ENCODE peak calls at places on chromosomes 16 and 17, in five cellular contexts. B, V, I, C and S are unnamed samples.

GRCh38 chr17:63740464-63741181 is 976 bp downstream of the STRADA start:
- DNase-seq in B (no peak), V (no peak), I (no peak), C (peak; percentile 13), S (no peak)

GRCh38 chr16:86195863-86196630 is 297.1 kb downstream of the IRF8 start:
- DNase-seq in B (peak; percentile 48), V (no peak), I (no peak), C (no peak), S (no peak)

GRCh38 chr16:54175552-54176375 is 110.8 kb downstream of the IRX3 start:
- DNase-seq in B (no peak), V (no peak), I (no peak), C (no peak), S (no peak)

GRCh38 chr16:28845173-28846079 is 722 bp downstream of the TUFM start:
- DNase-seq in B (peak; percentile 20), V (no peak), I (peak; percentile 61), C (no peak), S (no peak)

GRCh38 chr16:31301708-31302400 is 42.1 kb downstream of the ITGAM start:
- DNase-seq in B (no peak), V (no peak), I (no peak), C (peak; percentile 54), S (no peak)

GRCh38 chr17:51347851-51348584 is 87.7 kb downstream of the UTP18 start:
- DNase-seq in B (no peak), V (no peak), I (no peak), C (no peak), S (no peak)

GRCh38 chr16:9082422-9082821 is 9.0 kb upstream of the HAPSTR1 start:
- DNase-seq in B (no peak), V (no peak), I (no peak), C (no peak), S (no peak)

GRCh38 chr16:89374393-89374948 is 115.9 kb downstream of the ANKRD11 start:
- DNase-seq in B (no peak), V (no peak), I (no peak), C (no peak), S (no peak)

GRCh38 chr17:52758481-52758880 is 600.0 kb upstream of the CA10 start:
- DNase-seq in B (no peak), V (no peak), I (no peak), C (no peak), S (no peak)

GRCh38 chr16:30490210-30490609 is 17.7 kb downstream of the ITGAL start:
- DNase-seq in B (no peak), V (no peak), I (peak; percentile 56), C (no peak), S (no peak)

GRCh38 chr17:1518410-1518809 is 2.0 kb upstream of the INPP5K start:
- DNase-seq in B (no peak), V (no peak), I (no peak), C (no peak), S (no peak)

GRCh38 chr17:75910699-75911098 is 6.0 kb upstream of the MRPL38 start:
- DNase-seq in B (no peak), V (peak; percentile 50), I (no peak), C (no peak), S (no peak)